ENCODE peak calls at places on chromosomes 7 and 10, in eight cellular contexts. C, F, Y, Z, M, I, O and E are unnamed samples.
A peak's percentile ranks its signal among the peaks of the same experiment; 100 is the strongest.

GRCh38 chr7:2036786-2037185 is 196.0 kb downstream of the MAD1L1 start:
- DNase-seq in C (no peak), F (no peak), Y (no peak), Z (no peak), M (no peak), I (no peak), O (peak; percentile 29), E (no peak)

GRCh38 chr7:146090023-146090645 is 26.5 kb upstream of the CNTNAP2 start:
- DNase-seq in C (no peak), F (no peak), Y (no peak), Z (peak; percentile 10), M (peak; percentile 56), I (no peak), O (no peak), E (no peak)

GRCh38 chr7:143289421-143289820 is 1.3 kb downstream of the CASP2 start:
- DNase-seq in C (peak; percentile 48), F (no peak), Y (no peak), Z (no peak), M (peak; percentile 58), I (no peak), O (no peak), E (no peak)

GRCh38 chr7:2214636-2215035 is 18.1 kb downstream of the MAD1L1 start:
- DNase-seq in C (no peak), F (no peak), Y (no peak), Z (no peak), M (no peak), I (no peak), O (no peak), E (no peak)

GRCh38 chr7:587769-588168 is 68.1 kb upstream of the PDGFA start:
- DNase-seq in C (peak; percentile 44), F (no peak), Y (no peak), Z (no peak), M (no peak), I (no peak), O (no peak), E (no peak)

GRCh38 chr7:85600425-85600824 is 413.6 kb upstream of the SEMA3D start:
- DNase-seq in C (peak; percentile 20), F (no peak), Y (no peak), Z (no peak), M (no peak), I (no peak), O (no peak), E (no peak)

GRCh38 chr7:137135654-137136350 is 207.7 kb downstream of the PTN start:
- DNase-seq in C (peak; percentile 62), F (no peak), Y (no peak), Z (no peak), M (no peak), I (no peak), O (no peak), E (no peak)

GRCh38 chr7:135320277-135320676 is 86.6 kb downstream of the STRA8 start:
- DNase-seq in C (peak; percentile 86), F (peak; percentile 79), Y (peak; percentile 77), Z (no peak), M (no peak), I (no peak), O (no peak), E (peak; percentile 69)

GRCh38 chr10:48533540-48533939 is 71.3 kb downstream of the ARHGAP22 start:
- DNase-seq in C (no peak), F (no peak), Y (no peak), Z (no peak), M (no peak), I (no peak), O (no peak), E (no peak)

GRCh38 chr7:129986600-129986999 is 33.8 kb upstream of the UBE2H start:
- DNase-seq in C (no peak), F (no peak), Y (no peak), Z (no peak), M (no peak), I (no peak), O (no peak), E (no peak)

GRCh38 chr7:150322114-150322832 is 882 bp upstream of the LRRC61 start:
- DNase-seq in C (no peak), F (no peak), Y (peak; percentile 77), Z (no peak), M (no peak), I (no peak), O (no peak), E (no peak)

GRCh38 chr7:150855476-150856302 is 3.4 kb downstream of the AOC1 start:
- DNase-seq in C (no peak), F (no peak), Y (peak; percentile 7), Z (no peak), M (no peak), I (no peak), O (no peak), E (no peak)

GRCh38 chr10:60414877-60415585 is 25.4 kb upstream of the ANK3 start:
- DNase-seq in C (peak; percentile 92), F (no peak), Y (no peak), Z (no peak), M (no peak), I (no peak), O (no peak), E (no peak)

GRCh38 chr10:109866995-109867635 is 56.2 kb downstream of the XPNPEP1 start:
- DNase-seq in C (peak; percentile 24), F (no peak), Y (no peak), Z (no peak), M (no peak), I (no peak), O (no peak), E (no peak)

GRCh38 chr7:79268730-79269129 is 184.7 kb downstream of the MAGI2 start:
- DNase-seq in C (no peak), F (no peak), Y (no peak), Z (no peak), M (no peak), I (no peak), O (no peak), E (no peak)

GRCh38 chr7:115122388-115122787 is 200.5 kb downstream of the MDFIC start:
- DNase-seq in C (no peak), F (no peak), Y (no peak), Z (no peak), M (no peak), I (no peak), O (no peak), E (no peak)

GRCh38 chr7:55018361-55019328 is at the start of gene EGFR:
- DNase-seq in C (peak; percentile 80), F (peak; percentile 82), Y (peak; percentile 88), Z (peak; percentile 40), M (no peak), I (no peak), O (peak; percentile 89), E (peak; percentile 86)

GRCh38 chr7:111980721-111981120 is 225.5 kb downstream of the DOCK4 start:
- DNase-seq in C (no peak), F (no peak), Y (no peak), Z (no peak), M (no peak), I (no peak), O (no peak), E (no peak)

GRCh38 chr7:65037740-65038678 is 31.5 kb upstream of the ERV3-1 start:
- DNase-seq in C (peak; percentile 88), F (peak; percentile 94), Y (peak; percentile 95), Z (peak; percentile 82), M (peak; percentile 98), I (peak; percentile 60), O (peak; percentile 94), E (peak; percentile 95)
- TF ChIP-seq POLR2A in C (peak; percentile 52), F (no peak), Y (peak; percentile 56), Z (no peak), M (peak; percentile 46), I (peak; percentile 26), O (no peak), E (peak; percentile 42)

DNA sequence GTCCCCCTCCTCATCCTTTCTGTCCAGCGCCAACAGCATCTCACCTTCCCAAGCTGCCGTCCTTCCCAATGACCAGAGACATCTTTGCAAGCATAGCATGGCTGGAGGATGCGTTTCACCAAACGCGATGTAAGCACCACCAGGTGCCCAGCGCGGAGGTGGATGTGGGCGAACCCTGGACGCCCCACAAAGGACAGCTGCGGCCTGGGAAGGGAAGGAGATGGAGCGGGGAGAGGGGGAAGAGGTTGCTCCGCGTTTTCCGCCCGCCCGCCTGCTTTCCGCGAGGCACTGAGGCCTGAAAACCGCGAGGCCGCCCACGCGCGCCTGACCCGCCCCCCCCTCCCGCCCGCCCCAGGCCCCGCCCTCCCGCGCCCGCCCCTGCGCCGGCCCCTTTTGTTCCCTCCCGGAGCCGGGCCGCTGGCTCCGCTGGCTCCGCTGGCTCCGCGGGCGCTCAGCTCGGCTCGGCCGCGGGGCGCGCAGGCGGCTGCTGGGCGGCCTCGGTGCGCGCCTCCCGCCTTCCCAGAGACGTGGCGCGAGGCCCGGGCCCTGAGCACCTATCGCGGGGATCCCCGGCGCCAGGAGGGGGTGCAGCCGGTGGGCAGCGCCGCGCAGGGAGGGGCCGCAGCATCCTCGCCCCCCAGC is at the start of gene CLIP2:
- DNase-seq in C (peak; percentile 77), F (peak; percentile 84), Y (peak; percentile 82), Z (peak; percentile 54), M (peak; percentile 89), I (peak; percentile 89), O (peak; percentile 78), E (peak; percentile 84)
- TF ChIP-seq POLR2A in C (peak; percentile 95), F (no peak), Y (peak; percentile 74), Z (peak; percentile 25), M (peak; percentile 20), I (peak; percentile 72), O (no peak), E (peak; percentile 8)

GRCh38 chr10:59391060-59391459 is 28.7 kb upstream of the FAM13C start:
- DNase-seq in C (no peak), F (no peak), Y (no peak), Z (no peak), M (no peak), I (no peak), O (no peak), E (no peak)

GRCh38 chr10:59388577-59388976 is 26.2 kb upstream of the FAM13C start:
- DNase-seq in C (no peak), F (no peak), Y (no peak), Z (no peak), M (peak; percentile 17), I (no peak), O (no peak), E (no peak)

GRCh38 chr10:59395984-59396383 is 33.6 kb upstream of the FAM13C start:
- DNase-seq in C (no peak), F (no peak), Y (no peak), Z (no peak), M (no peak), I (no peak), O (no peak), E (no peak)

GRCh38 chr10:59397971-59398370 is 35.6 kb upstream of the FAM13C start:
- DNase-seq in C (peak; percentile 72), F (no peak), Y (no peak), Z (no peak), M (no peak), I (no peak), O (no peak), E (no peak)

GRCh38 chr10:59393349-59393748 is 31.0 kb upstream of the FAM13C start:
- DNase-seq in C (peak; percentile 47), F (no peak), Y (no peak), Z (no peak), M (no peak), I (no peak), O (no peak), E (no peak)
- TF ChIP-seq POLR2A in C (no peak), F (no peak), Y (no peak), Z (no peak), M (no peak), I (no peak), O (no peak), E (no peak)

GRCh38 chr10:132449051-132449825 is 52.2 kb downstream of the PWWP2B start:
- DNase-seq in C (no peak), F (peak; percentile 87), Y (peak; percentile 87), Z (no peak), M (peak; percentile 32), I (no peak), O (peak; percentile 84), E (peak; percentile 87)
- TF ChIP-seq POLR2A in C (no peak), F (no peak), Y (no peak), Z (no peak), M (no peak), I (no peak), O (no peak), E (no peak)